ENCODE peak calls at places on chromosome 1, in eight cellular contexts. V, U, C, P, Q, W, T and J are unnamed samples.

GRCh38 chr1:10932088-10932487 is 80.4 kb upstream of the TARDBP start:
- DNase-seq in V (no peak), U (no peak), C (no peak), P (no peak), Q (no peak), W (no peak), T (no peak), J (no peak)

GRCh38 chr1:227884370-227885134 is 63.2 kb downstream of the WNT9A start:
- DNase-seq in V (no peak), U (no peak), C (no peak), P (no peak), Q (no peak), W (no peak), T (no peak), J (no peak)

GRCh38 chr1:183543619-183544204 is 46.5 kb downstream of the NCF2 start:
- DNase-seq in V (peak; percentile 38), U (peak; percentile 68), C (no peak), P (peak; percentile 43), Q (no peak), W (no peak), T (no peak), J (peak; percentile 79)

GRCh38 chr1:150575518-150576366 is 3.7 kb downstream of the MCL1 start:
- DNase-seq in V (no peak), U (no peak), C (no peak), P (no peak), Q (no peak), W (no peak), T (no peak), J (no peak)

GRCh38 chr1:248849637-248850036 is 9.2 kb downstream of the ZNF692 start:
- DNase-seq in V (no peak), U (no peak), C (no peak), P (no peak), Q (no peak), W (no peak), T (no peak), J (no peak)

GRCh38 chr1:8318436-8318835 is 522 bp downstream of the SLC45A1 start:
- DNase-seq in V (no peak), U (no peak), C (no peak), P (no peak), Q (no peak), W (no peak), T (no peak), J (no peak)

GRCh38 chr1:96995351-96995750 is 273.8 kb downstream of the PTBP2 start:
- DNase-seq in V (no peak), U (no peak), C (no peak), P (no peak), Q (no peak), W (no peak), T (no peak), J (no peak)

GRCh38 chr1:160826546-160826945 is 30.6 kb downstream of the LY9 start:
- DNase-seq in V (no peak), U (peak; percentile 35), C (no peak), P (no peak), Q (no peak), W (no peak), T (no peak), J (no peak)

GRCh38 chr1:162151900-162152829 is 82.7 kb downstream of the NOS1AP start:
- DNase-seq in V (no peak), U (no peak), C (no peak), P (no peak), Q (no peak), W (no peak), T (no peak), J (peak; percentile 47)